ENCODE peak calls at places on chromosomes 5 and 9, in four cellular contexts. G is CD4-positive, CD25-positive, alpha-beta regulatory T cell; S is A673; Y is neuronal stem cell. Q is an unnamed sample. For H3K4me1 and H3K27me3, the result is how much of the 10 kb centered on the place peaks cover.

GRCh38 chr9:129333613-129333960 is 155.5 kb upstream of the IER5L start:
- DNase-seq in G (no peak), Y (no peak), S (no peak), Q (no peak)

GRCh38 chr9:31996331-31996730 is 388.1 kb upstream of the ACO1 start:
- DNase-seq in S (peak), G (no peak), Y (no peak), Q (no peak)

GRCh38 chr5:37005946-37006540 is 129.5 kb downstream of the NIPBL start:
- DNase-seq in G (peak), S (peak), Y (no peak), Q (no peak)

GRCh38 chr9:71975833-71976232 is 64.4 kb downstream of the C9orf85 start:
- DNase-seq in Y (no peak), S (no peak), G (no peak), Q (no peak)

GRCh38 chr9:6564370-6564769 is 81.2 kb downstream of the GLDC start:
- DNase-seq in G (no peak), Y (no peak), S (no peak), Q (peak)

GRCh38 chr5:31736127-31736526 is 97.2 kb downstream of the PDZD2 start:
- DNase-seq in Y (no peak), G (no peak), S (no peak), Q (no peak)

GRCh38 chr9:16442622-16443021 is 427.8 kb downstream of the BNC2 start:
- DNase-seq in S (no peak), G (no peak), Y (no peak), Q (no peak)

GRCh38 chr9:136644343-136644592 is 18.4 kb upstream of the EGFL7 start:
- DNase-seq in S (peak), Y (no peak), G (no peak), Q (peak)

GRCh38 chr9:117218951-117219350 is 195.9 kb downstream of the ASTN2 start:
- DNase-seq in Y (no peak), S (no peak), G (no peak), Q (no peak)

GRCh38 chr5:109105631-109106267 is 304.0 kb downstream of the PJA2 start:
- DNase-seq in Y (no peak), S (peak), G (no peak), Q (peak)

GRCh38 chr5:141493500-141494422 is 4.9 kb downstream of the PCDHGC5 start:
- DNase-seq in G (no peak), Y (no peak), S (no peak), Q (peak)
- H3K4me1 ChIP-seq in G (under half), Y (under half), S (half or more), Q (under half)

GRCh38 chr9:38412751-38413150 is 11.5 kb downstream of the IGFBPL1 start:
- DNase-seq in S (no peak), Y (no peak), G (no peak), Q (no peak)
- H3K27me3 ChIP-seq in S (under half), Y (under half), G (under half), Q (under half)

DNA sequence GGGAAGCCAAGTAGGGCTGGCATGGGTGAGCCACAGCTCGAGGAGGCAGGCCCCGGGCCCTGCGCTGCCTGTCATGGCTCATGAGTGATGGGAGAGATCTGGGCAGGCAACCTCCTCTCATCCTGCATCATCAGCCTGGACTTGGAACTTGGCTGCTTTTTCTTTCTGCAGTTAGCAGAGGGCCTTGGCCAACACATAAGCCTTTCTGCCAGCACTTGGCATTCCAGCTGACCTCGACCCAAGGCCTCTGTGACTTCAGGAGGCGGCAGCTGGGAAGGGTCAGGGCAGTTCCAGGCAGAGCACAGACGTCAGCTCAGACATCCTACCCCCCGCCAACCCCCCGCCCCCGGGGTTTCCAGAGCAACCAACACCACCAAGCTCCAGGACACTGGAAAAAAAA is 7.6 kb downstream of the S1PR3 start:
- DNase-seq in G (no peak), S (peak), Y (no peak), Q (peak)
- H3K4me1 ChIP-seq in G (under half), S (under half), Y (under half), Q (half or more)

GRCh38 chr5:175550055-175550660 is 71.8 kb downstream of the SFXN1 start:
- DNase-seq in S (no peak), G (no peak), Y (no peak), Q (peak)
- H3K27me3 ChIP-seq in S (half or more), G (under half), Y (under half), Q (under half)

DNA sequence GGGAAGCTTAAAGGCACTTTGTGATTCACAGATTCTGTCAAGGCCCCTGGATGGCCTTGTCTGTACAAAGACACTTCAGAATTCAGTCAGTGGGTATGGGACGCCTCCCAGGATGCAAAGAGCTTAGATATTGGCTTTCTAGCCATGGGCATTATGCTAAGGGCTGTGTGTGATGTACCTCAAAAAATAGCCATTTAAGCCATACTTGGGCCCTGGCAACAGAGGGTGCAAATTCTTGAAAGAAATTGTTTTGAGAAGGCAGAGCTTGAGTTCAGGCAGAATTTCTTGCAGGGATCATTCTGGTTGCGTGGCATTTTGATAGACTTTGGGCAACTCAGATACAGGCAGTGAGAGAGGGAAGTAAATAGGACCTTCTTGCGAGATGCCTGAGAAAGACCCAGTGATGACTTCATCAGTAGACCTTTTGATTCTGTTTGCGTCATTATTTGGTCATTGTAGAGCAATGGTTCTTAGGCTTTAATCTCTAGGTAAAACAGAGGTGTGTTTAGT is 3.9 kb downstream of the CYFIP2 start:
- DNase-seq in G (no peak), S (no peak), Y (no peak), Q (no peak)
- H3K4me1 ChIP-seq in G (half or more), S (under half), Y (under half), Q (under half)